ENCODE peak calls at places on chromosomes 16 and 17, in seven cellular contexts. D is PC-3, X is heart right ventricle, Q is IMR-90, E is coronary artery, Y is OCI-LY7, I is A549. U is an unnamed sample.

GRCh38 chr16:10509534-10510025 is 70.8 kb downstream of the EMP2 start:
- DNase-seq in Q (peak; percentile 79), E (no peak), I (peak; percentile 84), D (peak; percentile 78), Y (peak; percentile 88), X (peak; percentile 77), U (peak; percentile 42)

GRCh38 chr17:17382901-17383300 is 79.7 kb downstream of the NT5M start:
- DNase-seq in Y (no peak), Q (no peak), D (no peak), E (no peak), I (no peak), X (no peak), U (no peak)

GRCh38 chr17:6843241-6843890 is 11.8 kb upstream of the TEKT1 start:
- DNase-seq in D (peak; percentile 78), I (peak; percentile 74), Y (peak; percentile 74), X (no peak), Q (peak; percentile 52), E (no peak), U (no peak)

GRCh38 chr17:15436399-15437369 is 30.7 kb downstream of the CDRT4 start:
- DNase-seq in Y (peak; percentile 74), E (no peak), D (peak; percentile 79), Q (peak; percentile 34), I (peak; percentile 48), X (peak; percentile 75), U (no peak)

GRCh38 chr16:66521951-66522771 is 27.8 kb downstream of the TK2 start:
- DNase-seq in X (no peak), Q (peak; percentile 76), Y (peak; percentile 14), E (no peak), I (no peak), D (peak; percentile 95), U (peak; percentile 87)

GRCh38 chr16:30715777-30716445 is 16.9 kb downstream of the SRCAP start:
- DNase-seq in E (no peak), I (peak; percentile 27), Y (no peak), X (no peak), Q (peak; percentile 36), D (peak; percentile 25), U (peak; percentile 84)

GRCh38 chr16:80147021-80147680 is 393.6 kb upstream of the DYNLRB2 start:
- DNase-seq in X (no peak), I (no peak), Q (no peak), E (no peak), Y (no peak), D (no peak), U (no peak)

GRCh38 chr17:69254187-69254586 is 25.6 kb upstream of the ABCA10 start:
- DNase-seq in Q (no peak), E (no peak), D (no peak), Y (no peak), I (no peak), X (no peak), U (no peak)

GRCh38 chr17:2814499-2815341 is 18.5 kb downstream of the RAP1GAP2 start:
- DNase-seq in Q (no peak), D (peak; percentile 44), E (no peak), X (peak; percentile 13), I (no peak), Y (peak; percentile 89), U (no peak)

GRCh38 chr16:73166972-73167550 is 119.1 kb upstream of the ZFHX3 start:
- DNase-seq in X (no peak), Q (no peak), I (no peak), D (no peak), Y (no peak), E (no peak), U (no peak)

GRCh38 chr17:1532836-1533602 is 16.6 kb upstream of the INPP5K start:
- DNase-seq in I (peak; percentile 62), Y (peak; percentile 58), X (no peak), Q (no peak), E (no peak), D (peak; percentile 3), U (no peak)

GRCh38 chr17:58755577-58756245 is at the start of gene PPM1E:
- DNase-seq in Q (peak; percentile 26), D (peak; percentile 26), I (peak; percentile 56), Y (peak; percentile 66), X (peak; percentile 21), E (no peak), U (peak; percentile 38)

GRCh38 chr16:72131036-72131435 is 37.4 kb downstream of the DHX38 start:
- DNase-seq in I (no peak), E (no peak), X (no peak), Y (no peak), D (no peak), Q (no peak), U (no peak)

GRCh38 chr17:81385320-81386111 is 9.7 kb upstream of the BAHCC1 start:
- DNase-seq in X (no peak), Y (no peak), I (no peak), E (no peak), Q (no peak), D (no peak), U (no peak)

GRCh38 chr16:11181889-11182279 is 74.1 kb downstream of the SOCS1 start:
- DNase-seq in X (no peak), Q (peak; percentile 61), E (no peak), D (no peak), Y (no peak), I (no peak), U (no peak)

GRCh38 chr17:42248351-42249179 is 27.6 kb downstream of the STAT5B start:
- DNase-seq in Y (peak; percentile 86), E (peak; percentile 91), D (no peak), X (peak; percentile 90), I (no peak), Q (peak; percentile 93), U (peak; percentile 87)

DNA sequence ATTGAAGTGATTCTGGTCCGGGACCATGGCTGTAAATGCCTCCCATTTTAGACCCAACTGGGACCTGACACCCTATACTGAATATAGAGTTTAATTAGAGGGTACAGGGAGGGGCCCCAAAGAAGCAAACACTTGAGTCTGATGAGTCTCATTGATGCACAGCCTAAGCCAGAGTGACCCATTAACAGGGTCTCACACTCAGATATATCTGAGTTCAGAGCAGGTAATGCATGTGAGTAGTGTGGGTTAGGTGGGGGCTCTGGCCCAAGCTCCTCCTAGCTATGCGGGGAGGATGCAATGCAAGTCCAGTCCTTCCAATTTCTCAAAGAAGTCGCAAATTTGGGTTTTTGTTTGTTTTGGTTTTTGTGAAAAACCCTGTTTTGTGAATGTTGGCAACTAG is 17.1 kb upstream of the MARCHF10 start:
- DNase-seq in Y (no peak), I (no peak), X (no peak), D (no peak), Q (no peak), E (no peak), U (no peak)
- H3K27ac ChIP-seq in Y (no peak overlapping the region), I (peak overlapping the region; percentile 95), X (no peak overlapping the region), D (peak overlapping the region; percentile 55), Q (peak overlapping the region; percentile 95), E (no peak overlapping the region), U (peak overlapping the region; percentile 75)

GRCh38 chr16:22762486-22762885 is 51.5 kb upstream of the HS3ST2 start:
- DNase-seq in I (no peak), Q (no peak), E (no peak), D (no peak), Y (no peak), X (no peak), U (no peak)

GRCh38 chr16:22751685-22752084 is 62.3 kb upstream of the HS3ST2 start:
- DNase-seq in I (no peak), X (no peak), D (no peak), Y (no peak), E (no peak), Q (no peak), U (no peak)

GRCh38 chr16:22754577-22754976 is 59.4 kb upstream of the HS3ST2 start:
- DNase-seq in X (no peak), I (no peak), E (no peak), D (no peak), Q (no peak), Y (no peak), U (no peak)

DNA sequence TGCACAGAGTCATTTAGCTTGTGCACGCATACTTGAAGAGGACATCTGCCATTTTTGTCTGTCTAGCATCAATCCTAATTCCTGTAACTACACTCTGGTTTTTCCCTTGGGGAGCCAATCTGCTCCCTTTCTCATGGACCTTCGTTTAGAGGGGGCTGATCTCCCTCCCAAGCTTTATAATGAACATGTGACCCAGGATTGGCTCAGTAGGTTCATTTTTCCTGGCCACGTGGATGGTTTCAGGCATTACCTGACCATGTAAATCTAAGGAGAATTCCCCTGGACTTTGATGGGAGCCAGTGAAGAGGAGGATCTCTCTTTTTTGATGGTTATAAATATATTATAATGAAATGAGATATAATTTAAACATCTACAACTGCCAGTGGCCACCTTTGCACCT is 56.8 kb upstream of the HS3ST2 start:
- DNase-seq in I (no peak), Q (no peak), X (no peak), E (no peak), Y (no peak), D (no peak), U (no peak)
- TF ChIP-seq CTCF in I (no peak), Q (no peak), X (no peak), E (no peak), Y (no peak), D (no peak), U (no peak)

GRCh38 chr17:77433385-77434135 is 292.8 kb downstream of the SEC14L1 start:
- DNase-seq in E (no peak), I (no peak), Y (peak; percentile 78), X (peak; percentile 78), D (no peak), Q (peak; percentile 82), U (peak; percentile 64)

GRCh38 chr17:77435272-77436057 is 294.7 kb downstream of the SEC14L1 start:
- DNase-seq in I (no peak), D (no peak), Q (no peak), X (no peak), Y (no peak), E (no peak), U (no peak)

GRCh38 chr17:77436058-77436442 is 295.3 kb downstream of the SEC14L1 start:
- DNase-seq in I (no peak), E (no peak), Y (no peak), Q (peak; percentile 69), D (no peak), X (peak; percentile 84), U (no peak)

GRCh38 chr17:77432791-77433190 is 292.0 kb downstream of the SEC14L1 start:
- DNase-seq in E (no peak), I (no peak), Y (no peak), Q (no peak), X (no peak), D (no peak), U (no peak)

GRCh38 chr17:77434136-77435114 is 293.7 kb downstream of the SEC14L1 start:
- DNase-seq in E (no peak), Q (no peak), Y (no peak), I (no peak), X (no peak), D (no peak), U (no peak)
- H3K4me3 ChIP-seq in E (no peak overlapping the region), Q (no peak overlapping the region), Y (no peak overlapping the region), I (no peak overlapping the region), X (no peak overlapping the region), D (no peak overlapping the region), U (no peak overlapping the region)

GRCh38 chr16:2963611-2964415 is at the start of gene KREMEN2:
- DNase-seq in Q (no peak), X (no peak), E (no peak), I (peak; percentile 85), D (peak; percentile 73), Y (no peak), U (no peak)

GRCh38 chr16:2960183-2961010 is 3.7 kb upstream of the KREMEN2 start:
- DNase-seq in E (no peak), Y (no peak), Q (no peak), I (no peak), X (no peak), D (no peak), U (no peak)

GRCh38 chr16:2964416-2965223 is 545 bp downstream of the KREMEN2 start:
- DNase-seq in D (peak; percentile 71), Y (peak; percentile 72), X (no peak), E (no peak), Q (no peak), I (peak; percentile 84), U (no peak)

GRCh38 chr16:2962334-2963073 is 1.6 kb upstream of the KREMEN2 start:
- DNase-seq in I (no peak), D (no peak), Q (no peak), X (no peak), E (no peak), Y (no peak), U (no peak)

GRCh38 chr16:2963074-2963610 is 933 bp upstream of the KREMEN2 start:
- DNase-seq in Q (no peak), I (no peak), X (no peak), D (no peak), Y (no peak), E (no peak), U (no peak)
- H3K27ac ChIP-seq in Q (no peak overlapping the region), I (peak overlapping the region; percentile 57), X (no peak overlapping the region), D (no peak overlapping the region), Y (no peak overlapping the region), E (no peak overlapping the region), U (no peak overlapping the region)

U was measured in brain microvascular endothelial cell.